ENCODE peak calls at places on chromosomes 13 and 19, in five cellular contexts. X, W, H, L and F are unnamed samples.

GRCh38 chr13:20363604-20364003 is 131.5 kb upstream of the GJB6 start:
- DNase-seq in H (no peak), X (no peak), W (no peak), L (no peak), F (no peak)

GRCh38 chr19:3320354-3320670 is 46.1 kb upstream of the NFIC start:
- DNase-seq in W (no peak), X (no peak), L (no peak), H (no peak), F (no peak)

GRCh38 chr19:17555929-17556813 is 722 bp downstream of the COLGALT1 start:
- DNase-seq in H (no peak), L (no peak), X (no peak), W (no peak), F (peak)

GRCh38 chr13:83312194-83312593 is 570.1 kb downstream of the SLITRK1 start:
- DNase-seq in L (no peak), H (no peak), X (no peak), W (no peak), F (peak)

GRCh38 chr13:27960362-27961226 is 8.5 kb downstream of the CDX2 start:
- DNase-seq in X (peak), W (no peak), H (no peak), L (no peak), F (no peak)

GRCh38 chr19:2046046-2046907 is 4.8 kb downstream of the MKNK2 start:
- DNase-seq in H (no peak), X (no peak), W (no peak), L (no peak), F (no peak)

GRCh38 chr19:19777692-19778091 is 43.9 kb downstream of the ZNF506 start:
- DNase-seq in X (no peak), W (no peak), H (no peak), L (no peak), F (no peak)

GRCh38 chr19:4144666-4145261 is 8.7 kb upstream of the CREB3L3 start:
- DNase-seq in W (no peak), L (no peak), H (no peak), X (no peak), F (peak)

GRCh38 chr19:52910648-52911047 is 12.6 kb downstream of the ZNF888 start:
- DNase-seq in H (no peak), W (no peak), L (no peak), X (no peak), F (no peak)

GRCh38 chr19:1168877-1169791 is 4.9 kb downstream of the SBNO2 start:
- DNase-seq in H (no peak), W (no peak), X (no peak), L (no peak), F (peak)

GRCh38 chr19:50875795-50876422 is 2.7 kb downstream of the KLK2 start:
- DNase-seq in W (no peak), L (no peak), X (no peak), H (no peak), F (no peak)